ENCODE peak calls at places on chromosomes 16 and 17, in eight cellular contexts. K, O, Z, A, N, B, W and H are unnamed samples.

GRCh38 chr17:65191805-65192740 is 54.9 kb downstream of the RGS9 start:
- DNase-seq in O (no peak), K (no peak), B (peak; percentile 90), W (peak; percentile 80), N (no peak), Z (peak; percentile 80), A (peak; percentile 21), H (peak; percentile 70)

GRCh38 chr17:17873450-17873991 is 36.7 kb upstream of the SREBF1 start:
- DNase-seq in B (no peak), W (no peak), A (no peak), O (no peak), K (no peak), Z (no peak), N (no peak), H (no peak)

GRCh38 chr17:57523926-57524634 is 221.0 kb downstream of the CCDC182 start:
- DNase-seq in B (peak; percentile 39), O (no peak), N (no peak), W (no peak), Z (peak; percentile 96), A (no peak), K (peak; percentile 74), H (peak; percentile 91)

GRCh38 chr17:44095647-44096496 is 25.3 kb downstream of the G6PC3 start:
- DNase-seq in K (peak; percentile 64), O (peak; percentile 85), Z (peak; percentile 80), W (peak; percentile 95), B (peak; percentile 92), N (no peak), A (no peak), H (peak; percentile 59)

GRCh38 chr16:4114257-4115208 is 1.7 kb downstream of the ADCY9 start:
- DNase-seq in A (no peak), W (no peak), B (no peak), O (peak; percentile 24), K (peak; percentile 25), N (no peak), Z (no peak), H (no peak)

GRCh38 chr17:4152471-4152870 is 9.5 kb downstream of the CYB5D2 start:
- DNase-seq in B (peak; percentile 86), K (no peak), A (no peak), Z (peak; percentile 85), O (no peak), W (peak; percentile 54), N (no peak), H (no peak)

GRCh38 chr17:80499536-80499935 is 23.1 kb upstream of the NPTX1 start:
- DNase-seq in B (no peak), K (no peak), N (no peak), Z (no peak), W (no peak), O (no peak), A (no peak), H (no peak)

GRCh38 chr17:74119960-74120359 is 83.5 kb upstream of the RPL38 start:
- DNase-seq in B (no peak), W (no peak), A (no peak), K (no peak), O (no peak), Z (no peak), N (no peak), H (no peak)

GRCh38 chr17:78358538-78359215 is 1.2 kb downstream of the SOCS3 start:
- DNase-seq in B (peak; percentile 59), O (peak; percentile 48), Z (peak; percentile 63), N (no peak), A (peak; percentile 41), W (no peak), K (peak; percentile 34), H (no peak)

GRCh38 chr16:57999366-57999970 is 1.0 kb downstream of the ZNF319 start:
- DNase-seq in B (peak; percentile 53), K (no peak), A (peak; percentile 50), W (no peak), O (no peak), N (no peak), Z (peak; percentile 55), H (peak; percentile 44)

GRCh38 chr17:47703191-47703591 is 9.2 kb downstream of the TBKBP1 start:
- DNase-seq in A (peak; percentile 84), O (no peak), W (no peak), K (no peak), Z (no peak), B (no peak), N (no peak), H (no peak)

GRCh38 chr16:19001788-19002187 is 18.1 kb downstream of the TMC7 start:
- DNase-seq in K (no peak), N (no peak), B (peak; percentile 54), O (no peak), W (no peak), A (no peak), Z (peak; percentile 83), H (peak; percentile 97)

GRCh38 chr17:1907818-1908698 is 78.3 kb downstream of the RPA1 start:
- DNase-seq in K (no peak), W (peak; percentile 7), B (peak; percentile 47), O (peak; percentile 54), Z (peak; percentile 29), N (no peak), A (peak; percentile 17), H (no peak)

GRCh38 chr17:37519241-37519985 is 29.7 kb downstream of the DUSP14 start:
- DNase-seq in A (no peak), K (no peak), W (no peak), B (no peak), O (no peak), N (no peak), Z (no peak), H (no peak)

GRCh38 chr17:59074494-59074893 is 32.2 kb downstream of the TRIM37 start:
- DNase-seq in Z (peak; percentile 76), N (no peak), O (no peak), A (no peak), K (no peak), B (peak; percentile 91), W (peak; percentile 9), H (peak; percentile 36)

GRCh38 chr17:44394833-44395232 is 5.4 kb upstream of the ITGA2B start:
- DNase-seq in K (no peak), Z (no peak), B (no peak), W (no peak), N (no peak), O (no peak), A (no peak), H (no peak)

GRCh38 chr17:76957600-76958464 is 89.6 kb downstream of the MGAT5B start:
- DNase-seq in A (no peak), W (peak; percentile 12), Z (no peak), N (no peak), B (peak; percentile 36), O (no peak), K (no peak), H (no peak)

GRCh38 chr17:65145743-65146142 is 8.6 kb downstream of the RGS9 start:
- DNase-seq in O (no peak), Z (no peak), K (no peak), N (no peak), A (no peak), W (no peak), B (no peak), H (no peak)

GRCh38 chr17:76909971-76910760 is 42.0 kb downstream of the MGAT5B start:
- DNase-seq in O (peak; percentile 92), Z (peak; percentile 66), N (no peak), A (peak; percentile 56), B (peak; percentile 43), K (peak; percentile 53), W (peak; percentile 24), H (peak; percentile 55)

GRCh38 chr17:19306160-19307111 is 56.1 kb downstream of the B9D1 start:
- DNase-seq in N (no peak), O (no peak), B (peak; percentile 17), K (no peak), W (no peak), Z (no peak), A (peak; percentile 72), H (no peak)

GRCh38 chr16:23155445-23156049 is 6.3 kb upstream of the USP31 start:
- DNase-seq in A (peak; percentile 13), N (no peak), O (peak; percentile 26), W (no peak), Z (no peak), K (no peak), B (peak; percentile 28), H (no peak)
- TF ChIP-seq CTCF in A (peak; percentile 38), N (no peak), O (no peak), W (peak; percentile 64), Z (peak; percentile 27), K (no peak), B (peak; percentile 43), H (no peak)

GRCh38 chr16:82263456-82264159 is 93.6 kb upstream of the MPHOSPH6 start:
- DNase-seq in B (peak; percentile 67), W (peak; percentile 32), O (peak; percentile 63), N (no peak), K (peak; percentile 19), A (peak; percentile 68), Z (peak; percentile 64), H (peak; percentile 75)
- TF ChIP-seq CTCF in B (peak; percentile 94), W (peak; percentile 97), O (peak; percentile 79), N (peak; percentile 87), K (peak; percentile 91), A (peak; percentile 91), Z (peak; percentile 98), H (peak; percentile 91)

GRCh38 chr17:41325611-41326010 is 10.1 kb upstream of the KRTAP17-1 start:
- DNase-seq in N (no peak), O (no peak), K (no peak), W (no peak), B (no peak), A (no peak), Z (no peak), H (no peak)

GRCh38 chr17:41322903-41323895 is 7.7 kb upstream of the KRTAP17-1 start:
- DNase-seq in K (no peak), B (no peak), O (no peak), W (no peak), A (no peak), N (no peak), Z (no peak), H (no peak)

GRCh38 chr17:41325126-41325525 is 9.6 kb upstream of the KRTAP17-1 start:
- DNase-seq in K (no peak), B (no peak), N (no peak), O (no peak), W (no peak), A (no peak), Z (no peak), H (no peak)

GRCh38 chr17:41326173-41327145 is 10.9 kb upstream of the KRTAP17-1 start:
- DNase-seq in A (no peak), K (no peak), W (no peak), B (no peak), O (no peak), N (no peak), Z (no peak), H (no peak)

GRCh38 chr17:41324180-41325075 is 8.9 kb upstream of the KRTAP17-1 start:
- DNase-seq in O (peak; percentile 63), N (no peak), B (peak; percentile 2), A (peak; percentile 34), Z (peak; percentile 71), K (no peak), W (no peak), H (peak; percentile 51)
- TF ChIP-seq CTCF in O (peak; percentile 7), N (peak; percentile 40), B (peak; percentile 25), A (peak; percentile 25), Z (peak; percentile 67), K (no peak), W (peak; percentile 58), H (peak; percentile 35)

DNA sequence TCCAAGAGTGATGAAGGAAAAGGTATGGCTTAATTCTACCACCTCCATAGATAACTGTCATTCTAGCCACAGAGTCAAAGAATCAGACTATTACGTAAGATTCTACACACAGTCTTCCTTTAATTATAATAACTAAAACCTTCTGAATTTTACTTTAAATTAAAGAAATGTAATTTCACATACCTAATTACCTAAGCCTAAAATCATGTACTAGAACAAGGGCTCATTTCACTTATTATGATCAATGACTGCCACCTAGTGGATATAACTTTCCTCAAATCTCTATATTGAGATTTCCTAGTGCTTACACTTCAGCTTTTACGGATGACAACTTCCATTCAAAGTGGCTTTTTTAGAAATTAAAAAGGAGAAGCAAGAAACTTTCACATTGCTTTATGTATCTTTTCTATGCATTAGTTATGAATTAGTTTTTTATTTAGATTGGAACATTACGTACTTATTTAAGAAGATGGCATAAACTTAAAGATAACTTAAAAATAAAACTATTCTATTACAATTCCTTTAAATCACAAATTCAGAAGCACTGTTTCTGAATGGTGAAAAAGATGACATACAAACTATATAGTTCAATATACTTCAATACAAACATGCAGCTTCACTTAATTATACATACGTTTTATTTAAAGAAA is 18.2 kb upstream of the ABCA10 start:
- DNase-seq in K (no peak), N (no peak), A (no peak), Z (peak; percentile 56), W (no peak), B (peak; percentile 79), O (no peak), H (peak; percentile 62)
- TF ChIP-seq CTCF in K (peak; percentile 56), N (peak; percentile 46), A (peak; percentile 75), Z (peak; percentile 46), W (peak; percentile 19), B (peak; percentile 33), O (peak; percentile 23), H (peak; percentile 36)